ENCODE peak calls at places on chromosomes 3 and 15, in four cellular contexts. R, Z, E and K are unnamed samples.

GRCh38 chr3:52384009-52384761 is 60.7 kb downstream of the SEMA3G start:
- DNase-seq in R (no peak), Z (peak), E (no peak), K (no peak)

GRCh38 chr3:129360705-129361460 is 67.6 kb downstream of the EFCAB12 start:
- DNase-seq in R (no peak), Z (no peak), E (no peak), K (no peak)

GRCh38 chr15:38349251-38349650 is 96.6 kb downstream of the SPRED1 start:
- DNase-seq in R (no peak), Z (no peak), E (no peak), K (no peak)

GRCh38 chr3:53590606-53591005 is 96.2 kb downstream of the CACNA1D start:
- DNase-seq in R (no peak), Z (no peak), E (no peak), K (no peak)

GRCh38 chr3:94011208-94011842 is 17.1 kb downstream of the STX19 start:
- DNase-seq in R (no peak), Z (peak), E (no peak), K (no peak)

GRCh38 chr3:15055019-15055557 is 10.0 kb downstream of the MRPS25 start:
- DNase-seq in R (no peak), Z (peak), E (peak), K (peak)

GRCh38 chr3:38662544-38662943 is 13.1 kb upstream of the SCN5A start:
- DNase-seq in R (peak), Z (no peak), E (no peak), K (peak)

GRCh38 chr3:50572801-50573371 is 3.6 kb downstream of the HEMK1 start:
- DNase-seq in R (no peak), Z (no peak), E (no peak), K (no peak)

GRCh38 chr15:58934114-58934447 is 602 bp upstream of the SLTM start:
- DNase-seq in R (no peak), Z (no peak), E (no peak), K (no peak)

GRCh38 chr3:43963208-43963607 is 272.5 kb downstream of the ABHD5 start:
- DNase-seq in R (no peak), Z (no peak), E (no peak), K (no peak)

GRCh38 chr3:56087460-56087859 is 380.8 kb downstream of the ERC2 start:
- DNase-seq in R (no peak), Z (no peak), E (no peak), K (no peak)

GRCh38 chr3:41652931-41653330 is 309.0 kb downstream of the ULK4 start:
- DNase-seq in R (no peak), Z (no peak), E (no peak), K (no peak)

GRCh38 chr3:155110996-155111901 is 31.1 kb downstream of the MME start:
- DNase-seq in R (no peak), Z (no peak), E (no peak), K (no peak)

GRCh38 chr3:175355801-175356335 is 496.7 kb downstream of the NAALADL2 start:
- DNase-seq in R (no peak), Z (peak), E (no peak), K (no peak)